ENCODE peak calls at places on chromosomes 16 and 17, in seven cellular contexts. R is neuronal stem cell, J is mesendoderm, F is H9, Z is IMR-90, C is mesenchymal stem cell, O is H1. S is an unnamed sample.

GRCh38 chr16:28616636-28617035 is 6.8 kb upstream of the SULT1A1 start:
- DNase-seq in R (no peak), J (no peak), F (peak; percentile 18), Z (no peak), C (no peak), O (no peak), S (no peak)

GRCh38 chr17:78929908-78930775 is 5.0 kb upstream of the TIMP2 start:
- DNase-seq in R (no peak), J (no peak), F (peak; percentile 31), Z (no peak), C (no peak), O (no peak), S (no peak)

GRCh38 chr17:3593384-3593783 is 15.8 kb downstream of the TRPV1 start:
- DNase-seq in R (no peak), J (no peak), F (no peak), Z (no peak), C (no peak), O (no peak), S (no peak)

GRCh38 chr17:14124854-14125253 is 55.5 kb downstream of the COX10 start:
- DNase-seq in R (no peak), J (no peak), F (no peak), Z (no peak), C (no peak), O (no peak), S (no peak)

GRCh38 chr17:57557793-57558681 is 187.1 kb downstream of the CCDC182 start:
- DNase-seq in R (no peak), J (peak; percentile 68), F (no peak), Z (peak; percentile 66), C (peak; percentile 66), O (no peak), S (no peak)

GRCh38 chr16:53041196-53041977 is 11.3 kb downstream of the CHD9NB start:
- DNase-seq in R (no peak), J (peak; percentile 48), F (peak; percentile 51), Z (peak; percentile 5), C (peak; percentile 46), O (no peak), S (no peak)

GRCh38 chr16:89094252-89094901 is 725 bp downstream of the ACSF3 start:
- DNase-seq in R (no peak), J (peak; percentile 38), F (no peak), Z (no peak), C (peak; percentile 33), O (no peak), S (peak; percentile 39)

GRCh38 chr17:38571833-38572274 is 33.9 kb downstream of the SRCIN1 start:
- DNase-seq in R (no peak), J (no peak), F (peak; percentile 64), Z (no peak), C (no peak), O (no peak), S (no peak)

GRCh38 chr16:8923199-8923598 is 40.5 kb downstream of the USP7 start:
- DNase-seq in R (no peak), J (no peak), F (no peak), Z (no peak), C (no peak), O (no peak), S (no peak)

GRCh38 chr17:81486174-81486810 is 26.3 kb downstream of the ACTG1 start:
- DNase-seq in R (no peak), J (no peak), F (no peak), Z (no peak), C (no peak), O (no peak), S (no peak)

GRCh38 chr16:68300736-68301459 is 9.8 kb downstream of the SLC7A6OS start:
- DNase-seq in R (no peak), J (no peak), F (no peak), Z (no peak), C (no peak), O (no peak), S (no peak)

GRCh38 chr17:185445-186138 is 4.1 kb upstream of the DOC2B start:
- DNase-seq in R (no peak), J (no peak), F (no peak), Z (no peak), C (no peak), O (no peak), S (no peak)

GRCh38 chr17:79798296-79799173 is 1.7 kb upstream of the CBX8 start:
- DNase-seq in R (no peak), J (peak; percentile 45), F (peak; percentile 68), Z (no peak), C (no peak), O (no peak), S (no peak)

GRCh38 chr16:86836503-86837125 is 258.3 kb downstream of the FOXL1 start:
- DNase-seq in R (no peak), J (no peak), F (no peak), Z (peak; percentile 93), C (peak; percentile 72), O (no peak), S (no peak)

GRCh38 chr16:48524348-48525200 is 85.4 kb downstream of the N4BP1 start:
- DNase-seq in R (no peak), J (peak; percentile 29), F (no peak), Z (no peak), C (no peak), O (no peak), S (peak; percentile 57)

GRCh38 chr16:77376358-77376757 is 58.5 kb downstream of the ADAMTS18 start:
- DNase-seq in R (no peak), J (peak; percentile 49), F (peak; percentile 45), Z (no peak), C (no peak), O (no peak), S (no peak)

GRCh38 chr17:29005936-29006438 is at the start of gene SEZ6:
- DNase-seq in R (peak; percentile 84), J (peak; percentile 84), F (peak; percentile 92), Z (peak; percentile 48), C (peak; percentile 61), O (peak; percentile 29), S (peak; percentile 83)

GRCh38 chr17:17794382-17794781 is 42.4 kb downstream of the SREBF1 start:
- DNase-seq in R (no peak), J (no peak), F (no peak), Z (no peak), C (no peak), O (no peak), S (no peak)

GRCh38 chr16:31705371-31705770 is 168.2 kb upstream of the ZNF267 start:
- DNase-seq in R (no peak), J (no peak), F (no peak), Z (no peak), C (no peak), O (no peak), S (no peak)

GRCh38 chr16:30570621-30571443 is 682 bp downstream of the ZNF688 start:
- DNase-seq in R (peak; percentile 23), J (peak; percentile 56), F (peak; percentile 41), Z (peak; percentile 28), C (peak; percentile 65), O (no peak), S (no peak)

GRCh38 chr16:12458591-12459400 is 344.9 kb downstream of the CPPED1 start:
- DNase-seq in R (no peak), J (no peak), F (no peak), Z (no peak), C (no peak), O (no peak), S (peak; percentile 20)

GRCh38 chr16:81514568-81515258 is 70.1 kb downstream of the CMIP start:
- DNase-seq in R (no peak), J (no peak), F (no peak), Z (no peak), C (no peak), O (no peak), S (no peak)

GRCh38 chr17:42895185-42895555 is 5.4 kb upstream of the G6PC1 start:
- DNase-seq in R (no peak), J (no peak), F (no peak), Z (peak; percentile 90), C (peak; percentile 68), O (no peak), S (no peak)

GRCh38 chr16:57017251-57017650 is 27.9 kb downstream of the NLRC5 start:
- DNase-seq in R (no peak), J (no peak), F (no peak), Z (peak; percentile 66), C (peak; percentile 33), O (no peak), S (no peak)
- H2BK120ac ChIP-seq in R (no peak overlapping the region), J (no peak overlapping the region), F (no peak overlapping the region), Z (no peak overlapping the region), C (no peak overlapping the region), O (no peak overlapping the region), S (no peak overlapping the region)

GRCh38 chr17:46072998-46073397 is 73.9 kb downstream of the STH start:
- DNase-seq in R (no peak), J (peak; percentile 77), F (no peak), Z (peak; percentile 80), C (peak; percentile 74), O (no peak), S (peak; percentile 76)

GRCh38 chr17:46074540-46074939 is 75.5 kb downstream of the STH start:
- DNase-seq in R (no peak), J (no peak), F (no peak), Z (no peak), C (no peak), O (no peak), S (no peak)

DNA sequence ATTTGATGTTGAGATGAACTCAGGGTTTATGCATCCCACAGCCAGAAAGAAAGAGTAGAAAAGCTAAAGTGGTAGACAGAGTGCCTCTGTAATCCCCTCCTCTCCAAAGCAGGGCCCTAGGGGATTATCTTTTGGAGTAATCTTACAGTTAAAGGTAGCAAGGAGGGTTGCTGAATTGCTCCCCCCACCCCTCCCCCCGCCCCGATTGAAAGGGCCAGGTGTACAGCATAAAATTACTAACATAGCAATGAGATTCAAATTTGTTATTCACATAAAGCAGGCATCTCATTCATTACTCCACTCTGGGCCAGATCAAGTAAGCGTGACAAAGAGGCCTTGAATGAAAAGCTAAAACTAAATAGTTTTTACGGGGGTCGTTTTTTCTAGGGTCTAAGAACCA is 72.7 kb downstream of the STH start:
- DNase-seq in R (no peak), J (peak; percentile 26), F (no peak), Z (no peak), C (no peak), O (no peak), S (no peak)
- H3K27ac ChIP-seq in R (no peak overlapping the region), J (no peak overlapping the region), F (no peak overlapping the region), Z (no peak overlapping the region), C (peak overlapping the region; percentile 53), O (no peak overlapping the region), S (no peak overlapping the region)

DNA sequence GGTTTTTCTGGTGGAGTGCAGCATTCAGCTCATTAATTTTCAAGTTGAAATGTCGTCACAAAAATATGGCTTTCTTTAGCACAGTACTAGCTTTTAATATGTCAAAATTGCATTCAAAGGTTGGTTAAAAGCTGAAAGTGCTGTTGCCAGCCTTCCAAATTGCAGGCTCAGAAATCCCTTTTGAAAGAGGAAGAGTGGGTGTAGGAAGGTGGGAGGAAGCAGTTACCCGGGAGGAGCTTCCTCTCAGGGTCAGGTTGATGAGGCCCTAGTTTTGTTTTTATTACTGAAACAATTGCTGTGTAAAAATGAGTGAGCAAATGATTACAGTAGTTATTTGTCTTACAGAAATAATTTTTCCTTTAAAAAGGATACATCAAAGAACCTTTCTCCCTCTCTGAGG is 41.4 kb downstream of the SEC14L1 start:
- DNase-seq in R (no peak), J (no peak), F (no peak), Z (no peak), C (no peak), O (no peak), S (no peak)
- H2BK120ac ChIP-seq in R (no peak overlapping the region), J (no peak overlapping the region), F (no peak overlapping the region), Z (no peak overlapping the region), C (no peak overlapping the region), O (no peak overlapping the region), S (no peak overlapping the region)

DNA sequence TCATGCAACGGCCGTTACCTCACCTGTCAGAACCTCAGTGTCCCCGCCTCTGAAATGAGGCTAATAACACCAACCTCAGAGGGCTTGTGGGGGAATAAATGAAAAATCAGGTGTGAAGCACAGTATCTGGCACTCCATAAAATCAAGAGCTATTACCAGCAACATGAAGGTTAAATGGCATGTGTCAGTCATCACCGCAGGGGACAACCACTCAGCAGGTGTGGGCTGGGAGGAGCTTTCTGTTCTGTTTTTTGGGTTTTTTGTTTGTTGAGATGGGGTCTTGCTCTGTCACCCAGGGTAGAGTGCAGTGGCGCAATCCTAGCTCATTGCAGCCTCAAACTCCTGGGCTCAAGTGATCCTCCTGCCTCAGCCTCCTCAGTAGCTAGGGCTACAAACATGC is 16.8 kb upstream of the KRT19 start:
- DNase-seq in R (no peak), J (no peak), F (no peak), Z (no peak), C (no peak), O (no peak), S (no peak)
- H3K27ac ChIP-seq in R (peak overlapping the region; percentile 58), J (no peak overlapping the region), F (no peak overlapping the region), Z (no peak overlapping the region), C (peak overlapping the region; percentile 6), O (no peak overlapping the region), S (no peak overlapping the region)